ENCODE peak calls at places on chromosomes 4 and X, in four cellular contexts. One of them, this sample, is unnamed. For H3K4me1 and H3K36me3, the result is how much of the 10 kb centered on the place peaks cover.

GRCh38 chrX:2351321-2351720 is 149.5 kb downstream of the DHRSX start:
- DNase-seq in heart left ventricle: no peak
- DNase-seq in IMR-90: peak
- DNase-seq in CD8-positive, alpha-beta memory T cell: no peak
- DNase-seq in this sample: peak

GRCh38 chr4:7655549-7656243 is 221.0 kb upstream of the PSAPL1 start:
- DNase-seq in IMR-90: no peak
- DNase-seq in CD8-positive, alpha-beta memory T cell: no peak
- DNase-seq in heart left ventricle: no peak
- DNase-seq in this sample: no peak

GRCh38 chrX:51917600-51917999 is 24.2 kb downstream of the MAGED1 start:
- DNase-seq in CD8-positive, alpha-beta memory T cell: no peak
- DNase-seq in IMR-90: no peak
- DNase-seq in heart left ventricle: no peak
- DNase-seq in this sample: no peak

GRCh38 chr4:6633091-6633906 is 7.2 kb upstream of the MRFAP1 start:
- DNase-seq in IMR-90: peak
- DNase-seq in CD8-positive, alpha-beta memory T cell: no peak
- DNase-seq in heart left ventricle: no peak
- DNase-seq in this sample: peak

GRCh38 chrX:63128509-63128908 is 222.6 kb downstream of the SPIN4 start:
- DNase-seq in CD8-positive, alpha-beta memory T cell: no peak
- DNase-seq in heart left ventricle: no peak
- DNase-seq in IMR-90: peak
- DNase-seq in this sample: no peak

GRCh38 chr4:653831-654525 is 20.1 kb downstream of the ATP5ME start:
- DNase-seq in CD8-positive, alpha-beta memory T cell: no peak
- DNase-seq in heart left ventricle: peak
- DNase-seq in IMR-90: no peak
- DNase-seq in this sample: no peak

GRCh38 chrX:39907964-39908616 is 189.7 kb downstream of the BCOR start:
- DNase-seq in heart left ventricle: peak
- DNase-seq in CD8-positive, alpha-beta memory T cell: no peak
- DNase-seq in IMR-90: peak
- DNase-seq in this sample: peak

GRCh38 chrX:13266641-13267420 is 53.0 kb downstream of the ATXN3L start:
- DNase-seq in heart left ventricle: no peak
- DNase-seq in IMR-90: peak
- DNase-seq in CD8-positive, alpha-beta memory T cell: no peak
- DNase-seq in this sample: no peak

GRCh38 chrX:118497180-118497814 is 1.7 kb downstream of the DOCK11 start:
- DNase-seq in CD8-positive, alpha-beta memory T cell: no peak
- DNase-seq in heart left ventricle: no peak
- DNase-seq in IMR-90: no peak
- DNase-seq in this sample: no peak

GRCh38 chrX:128106630-128107029 is 54.4 kb upstream of the ACTRT1 start:
- DNase-seq in IMR-90: no peak
- DNase-seq in heart left ventricle: no peak
- DNase-seq in CD8-positive, alpha-beta memory T cell: no peak
- DNase-seq in this sample: no peak

GRCh38 chr4:16083217-16084191 is at the start of gene PROM1:
- DNase-seq in IMR-90: no peak
- DNase-seq in heart left ventricle: peak
- DNase-seq in CD8-positive, alpha-beta memory T cell: no peak
- DNase-seq in this sample: no peak

GRCh38 chrX:37315511-37316248 is 33.5 kb upstream of the PRRG1 start:
- DNase-seq in CD8-positive, alpha-beta memory T cell: no peak
- DNase-seq in IMR-90: no peak
- DNase-seq in heart left ventricle: no peak
- DNase-seq in this sample: no peak

GRCh38 chrX:10582945-10583344 is 37.4 kb downstream of the MID1 start:
- DNase-seq in heart left ventricle: no peak
- DNase-seq in CD8-positive, alpha-beta memory T cell: no peak
- DNase-seq in IMR-90: peak
- DNase-seq in this sample: no peak

GRCh38 chr4:96504386-96504785 is 664.5 kb downstream of the PDHA2 start:
- DNase-seq in heart left ventricle: no peak
- DNase-seq in CD8-positive, alpha-beta memory T cell: no peak
- DNase-seq in IMR-90: no peak
- DNase-seq in this sample: no peak

GRCh38 chr4:88391703-88392102 is 13.1 kb downstream of the HERC6 start:
- DNase-seq in CD8-positive, alpha-beta memory T cell: no peak
- DNase-seq in heart left ventricle: no peak
- DNase-seq in IMR-90: no peak
- DNase-seq in this sample: no peak

GRCh38 chrX:115560211-115560977 is 580 bp upstream of the PLS3 start:
- DNase-seq in CD8-positive, alpha-beta memory T cell: no peak
- DNase-seq in heart left ventricle: no peak
- DNase-seq in IMR-90: peak
- DNase-seq in this sample: no peak

GRCh38 chrX:73913580-73913979 is 350.6 kb downstream of the CHIC1 start:
- DNase-seq in CD8-positive, alpha-beta memory T cell: no peak
- DNase-seq in heart left ventricle: no peak
- DNase-seq in IMR-90: peak
- DNase-seq in this sample: no peak

GRCh38 chr4:186760576-186760975 is 36.9 kb upstream of the FAT1 start:
- DNase-seq in IMR-90: peak
- DNase-seq in CD8-positive, alpha-beta memory T cell: no peak
- DNase-seq in heart left ventricle: no peak
- DNase-seq in this sample: no peak

GRCh38 chrX:14936561-14936960 is 63.3 kb downstream of the MOSPD2 start:
- DNase-seq in CD8-positive, alpha-beta memory T cell: no peak
- DNase-seq in heart left ventricle: no peak
- DNase-seq in IMR-90: peak
- DNase-seq in this sample: no peak

GRCh38 chr4:163165217-163166017 is 1.3 kb downstream of the NAF1 start:
- DNase-seq in CD8-positive, alpha-beta memory T cell: no peak
- DNase-seq in heart left ventricle: no peak
- DNase-seq in IMR-90: peak
- DNase-seq in this sample: no peak

GRCh38 chrX:31268359-31268758 is 196.5 kb upstream of the FTHL17 start:
- DNase-seq in IMR-90: peak
- DNase-seq in CD8-positive, alpha-beta memory T cell: no peak
- DNase-seq in heart left ventricle: no peak
- DNase-seq in this sample: no peak

GRCh38 chrX:13717697-13718483 is 16.5 kb downstream of the TRAPPC2 start:
- DNase-seq in heart left ventricle: no peak
- DNase-seq in IMR-90: peak
- DNase-seq in CD8-positive, alpha-beta memory T cell: no peak
- DNase-seq in this sample: no peak

GRCh38 chrX:71540801-71541545 is 8.1 kb downstream of the OGT start:
- DNase-seq in heart left ventricle: no peak
- DNase-seq in IMR-90: no peak
- DNase-seq in CD8-positive, alpha-beta memory T cell: no peak
- DNase-seq in this sample: no peak

GRCh38 chrX:71543316-71543715 is 10.4 kb downstream of the OGT start:
- DNase-seq in CD8-positive, alpha-beta memory T cell: no peak
- DNase-seq in IMR-90: peak
- DNase-seq in heart left ventricle: no peak
- DNase-seq in this sample: no peak

GRCh38 chrX:71542411-71542810 is 9.5 kb downstream of the OGT start:
- DNase-seq in CD8-positive, alpha-beta memory T cell: no peak
- DNase-seq in IMR-90: peak
- DNase-seq in heart left ventricle: no peak
- DNase-seq in this sample: no peak

GRCh38 chrX:71542825-71543224 is 9.9 kb downstream of the OGT start:
- DNase-seq in IMR-90: no peak
- DNase-seq in CD8-positive, alpha-beta memory T cell: no peak
- DNase-seq in heart left ventricle: no peak
- DNase-seq in this sample: no peak

GRCh38 chrX:71541546-71542022 is 8.7 kb downstream of the OGT start:
- DNase-seq in CD8-positive, alpha-beta memory T cell: no peak
- DNase-seq in heart left ventricle: no peak
- DNase-seq in IMR-90: peak
- DNase-seq in this sample: no peak
- H3K4me3 ChIP-seq in CD8-positive, alpha-beta memory T cell: peak
- H3K4me3 ChIP-seq in heart left ventricle: no peak
- H3K4me3 ChIP-seq in IMR-90: no peak
- H3K4me3 ChIP-seq in this sample: no peak

GRCh38 chrX:19748898-19749680 is 138.3 kb downstream of the SH3KBP1 start:
- DNase-seq in CD8-positive, alpha-beta memory T cell: no peak
- DNase-seq in heart left ventricle: no peak
- DNase-seq in IMR-90: no peak
- DNase-seq in this sample: no peak

GRCh38 chrX:19751068-19751467 is 136.3 kb downstream of the SH3KBP1 start:
- DNase-seq in heart left ventricle: no peak
- DNase-seq in IMR-90: no peak
- DNase-seq in CD8-positive, alpha-beta memory T cell: no peak
- DNase-seq in this sample: no peak

GRCh38 chrX:19746919-19747671 is 140.3 kb downstream of the SH3KBP1 start:
- DNase-seq in CD8-positive, alpha-beta memory T cell: no peak
- DNase-seq in IMR-90: no peak
- DNase-seq in heart left ventricle: no peak
- DNase-seq in this sample: no peak

GRCh38 chrX:19750028-19750786 is 137.2 kb downstream of the SH3KBP1 start:
- DNase-seq in heart left ventricle: no peak
- DNase-seq in IMR-90: no peak
- DNase-seq in CD8-positive, alpha-beta memory T cell: no peak
- DNase-seq in this sample: no peak

GRCh38 chrX:19747672-19748610 is 139.5 kb downstream of the SH3KBP1 start:
- DNase-seq in CD8-positive, alpha-beta memory T cell: peak
- DNase-seq in heart left ventricle: peak
- DNase-seq in IMR-90: no peak
- DNase-seq in this sample: no peak
- H3K4me1 ChIP-seq in CD8-positive, alpha-beta memory T cell: half or more
- H3K4me1 ChIP-seq in heart left ventricle: under half
- H3K4me1 ChIP-seq in IMR-90: under half
- H3K4me1 ChIP-seq in this sample: under half

GRCh38 chr4:3229328-3229727 is 19.6 kb upstream of the MSANTD1 start:
- DNase-seq in CD8-positive, alpha-beta memory T cell: no peak
- DNase-seq in heart left ventricle: no peak
- DNase-seq in IMR-90: no peak
- DNase-seq in this sample: no peak

GRCh38 chr4:3227878-3228675 is 20.9 kb upstream of the MSANTD1 start:
- DNase-seq in CD8-positive, alpha-beta memory T cell: no peak
- DNase-seq in heart left ventricle: peak
- DNase-seq in IMR-90: peak
- DNase-seq in this sample: no peak

GRCh38 chr4:3229964-3230363 is 19.0 kb upstream of the MSANTD1 start:
- DNase-seq in heart left ventricle: no peak
- DNase-seq in CD8-positive, alpha-beta memory T cell: no peak
- DNase-seq in IMR-90: no peak
- DNase-seq in this sample: no peak

GRCh38 chr4:3226944-3227343 is 22.0 kb upstream of the MSANTD1 start:
- DNase-seq in IMR-90: no peak
- DNase-seq in CD8-positive, alpha-beta memory T cell: no peak
- DNase-seq in heart left ventricle: no peak
- DNase-seq in this sample: no peak

DNA sequence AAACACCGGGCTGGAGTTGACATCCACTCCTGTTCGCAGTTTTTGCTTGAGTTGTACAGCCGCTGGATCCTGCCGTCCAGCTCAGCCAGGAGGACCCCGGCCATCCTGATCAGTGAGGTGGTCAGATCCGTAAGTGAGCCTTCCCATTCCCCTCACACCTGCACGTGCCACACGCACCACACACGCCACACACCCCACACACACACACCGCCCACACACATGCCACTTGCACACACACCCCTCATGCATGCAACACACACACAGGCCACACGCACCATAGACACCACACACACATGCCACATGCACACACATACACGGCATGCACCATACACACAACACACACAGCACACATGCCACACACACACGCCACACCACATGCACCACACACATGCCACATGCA is 20.1 kb upstream of the MSANTD1 start:
- DNase-seq in heart left ventricle: no peak
- DNase-seq in CD8-positive, alpha-beta memory T cell: no peak
- DNase-seq in IMR-90: no peak
- DNase-seq in this sample: no peak
- H3K36me3 ChIP-seq in heart left ventricle: half or more
- H3K36me3 ChIP-seq in CD8-positive, alpha-beta memory T cell: half or more
- H3K36me3 ChIP-seq in IMR-90: half or more
- H3K36me3 ChIP-seq in this sample: under half

GRCh38 chrX:153829549-153829798 is 870 bp downstream of the PDZD4 start:
- DNase-seq in CD8-positive, alpha-beta memory T cell: no peak
- DNase-seq in IMR-90: no peak
- DNase-seq in heart left ventricle: no peak
- DNase-seq in this sample: no peak
- H3K4me3 ChIP-seq in CD8-positive, alpha-beta memory T cell: no peak
- H3K4me3 ChIP-seq in IMR-90: no peak
- H3K4me3 ChIP-seq in heart left ventricle: peak
- H3K4me3 ChIP-seq in this sample: peak

GRCh38 chr4:104969394-104970066 is 177.1 kb upstream of the TET2 start:
- DNase-seq in heart left ventricle: no peak
- DNase-seq in CD8-positive, alpha-beta memory T cell: no peak
- DNase-seq in IMR-90: no peak
- DNase-seq in this sample: no peak
- H3K4me1 ChIP-seq in heart left ventricle: under half
- H3K4me1 ChIP-seq in CD8-positive, alpha-beta memory T cell: under half
- H3K4me1 ChIP-seq in IMR-90: under half
- H3K4me1 ChIP-seq in this sample: under half

DNA sequence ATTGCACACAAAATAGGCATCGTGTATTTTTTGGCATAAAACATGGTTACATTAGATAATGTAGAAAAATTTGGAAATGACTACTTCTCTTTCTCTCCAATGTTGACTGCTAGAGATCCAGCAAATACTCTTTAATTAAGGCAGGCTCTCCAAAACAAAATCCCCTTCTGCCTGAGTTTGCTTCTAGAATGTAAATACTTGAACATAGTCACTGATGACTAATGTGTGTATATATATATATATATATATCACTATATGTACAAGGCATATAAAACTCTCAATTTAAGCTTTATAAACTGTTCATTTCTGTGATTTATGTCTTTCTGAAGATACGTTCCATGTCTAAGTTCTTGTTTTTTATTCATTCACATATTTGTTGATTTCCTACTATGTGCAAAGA is 67.2 kb upstream of the CAMK2D start:
- DNase-seq in CD8-positive, alpha-beta memory T cell: no peak
- DNase-seq in IMR-90: peak
- DNase-seq in heart left ventricle: no peak
- DNase-seq in this sample: no peak
- H3K36me3 ChIP-seq in CD8-positive, alpha-beta memory T cell: under half
- H3K36me3 ChIP-seq in IMR-90: under half
- H3K36me3 ChIP-seq in heart left ventricle: under half
- H3K36me3 ChIP-seq in this sample: under half